ENCODE peak calls at places on chromosome 17, in seven cellular contexts. D is tibial nerve, M is choroid plexus epithelial cell, B is suprapubic skin, K is HL-60, L is brain microvascular endothelial cell, N is SJSA1. A is an unnamed sample.

GRCh38 chr17:2706911-2707510 is 4.6 kb downstream of the CLUH start:
- DNase-seq in D (no peak), M (no peak), B (no peak), K (no peak), L (no peak), N (no peak), A (no peak)

GRCh38 chr17:73546770-73547345 is 97.4 kb downstream of the SDK2 start:
- DNase-seq in D (no peak), M (peak), B (no peak), K (peak), L (no peak), N (no peak), A (no peak)

GRCh38 chr17:16434662-16435061 is 19.3 kb downstream of the TRPV2 start:
- DNase-seq in D (no peak), M (no peak), B (no peak), K (no peak), L (no peak), N (no peak), A (no peak)

GRCh38 chr17:78883533-78884131 is 19.4 kb downstream of the CEP295NL start:
- DNase-seq in D (peak), M (peak), B (peak), K (peak), L (peak), N (peak), A (peak)

GRCh38 chr17:17855976-17856375 is 19.2 kb upstream of the SREBF1 start:
- DNase-seq in D (no peak), M (no peak), B (no peak), K (no peak), L (no peak), N (no peak), A (no peak)

GRCh38 chr17:10739341-10739905 is 9.6 kb upstream of the TMEM220 start:
- DNase-seq in D (no peak), M (no peak), B (no peak), K (no peak), L (no peak), N (no peak), A (no peak)

GRCh38 chr17:59007995-59008394 is 98.7 kb downstream of the TRIM37 start:
- DNase-seq in D (no peak), M (no peak), B (no peak), K (no peak), L (no peak), N (no peak), A (no peak)

GRCh38 chr17:60887607-60888028 is 210.0 kb downstream of the BCAS3 start:
- DNase-seq in D (no peak), M (no peak), B (no peak), K (no peak), L (no peak), N (no peak), A (no peak)

GRCh38 chr17:42518755-42519545 is 17.1 kb upstream of the NAGLU start:
- DNase-seq in D (no peak), M (peak), B (no peak), K (no peak), L (peak), N (peak), A (no peak)

GRCh38 chr17:752620-753219 is 656 bp upstream of the GEMIN4 start:
- DNase-seq in D (peak), M (peak), B (peak), K (no peak), L (peak), N (peak), A (no peak)

GRCh38 chr17:37506678-37507077 is 17.0 kb downstream of the DUSP14 start:
- DNase-seq in D (no peak), M (peak), B (no peak), K (peak), L (peak), N (no peak), A (no peak)

GRCh38 chr17:9364837-9365430 is 210.7 kb downstream of the STX8 start:
- DNase-seq in D (no peak), M (no peak), B (no peak), K (no peak), L (no peak), N (peak), A (no peak)

GRCh38 chr17:69640073-69640472 is 225.6 kb downstream of the MAP2K6 start:
- DNase-seq in D (no peak), M (no peak), B (no peak), K (no peak), L (no peak), N (no peak), A (no peak)

GRCh38 chr17:70138309-70138865 is 30.9 kb upstream of the KCNJ2 start:
- DNase-seq in D (no peak), M (no peak), B (no peak), K (no peak), L (no peak), N (no peak), A (no peak)

GRCh38 chr17:17235212-17236174 is 1.5 kb downstream of the FLCN start:
- DNase-seq in D (no peak), M (peak), B (no peak), K (no peak), L (peak), N (no peak), A (no peak)

GRCh38 chr17:41907185-41907556 is 11.6 kb downstream of the ACLY start:
- DNase-seq in D (no peak), M (peak), B (no peak), K (no peak), L (peak), N (peak), A (peak)

GRCh38 chr17:65848751-65849150 is 287.3 kb upstream of the AXIN2 start:
- DNase-seq in D (no peak), M (no peak), B (no peak), K (no peak), L (no peak), N (no peak), A (no peak)

GRCh38 chr17:39531252-39531651 is 70.0 kb downstream of the CDK12 start:
- DNase-seq in D (no peak), M (no peak), B (no peak), K (no peak), L (no peak), N (no peak), A (no peak)

GRCh38 chr17:1949754-1950153 is 75.4 kb downstream of the RTN4RL1 start:
- DNase-seq in D (no peak), M (no peak), B (no peak), K (no peak), L (no peak), N (no peak), A (no peak)

GRCh38 chr17:42456223-42457106 is 2.2 kb upstream of the ATP6V0A1 start:
- DNase-seq in D (no peak), M (peak), B (no peak), K (peak), L (no peak), N (no peak), A (peak)

GRCh38 chr17:78852709-78853111 is 12.1 kb upstream of the USP36 start:
- DNase-seq in D (no peak), M (no peak), B (no peak), K (no peak), L (no peak), N (no peak), A (no peak)

GRCh38 chr17:152860-153420 is 15.6 kb downstream of the SCGB1C2 start:
- DNase-seq in D (no peak), M (no peak), B (peak), K (no peak), L (no peak), N (no peak), A (no peak)

GRCh38 chr17:48997103-48997826 is at the start of gene IGF2BP1:
- DNase-seq in D (no peak), M (peak), B (peak), K (no peak), L (peak), N (peak), A (no peak)

GRCh38 chr17:3970668-3971067 is 6.4 kb upstream of the ATP2A3 start:
- DNase-seq in D (no peak), M (no peak), B (no peak), K (no peak), L (no peak), N (no peak), A (no peak)

GRCh38 chr17:48002208-48002919 is 31.5 kb downstream of the CDK5RAP3 start:
- DNase-seq in D (no peak), M (peak), B (no peak), K (peak), L (peak), N (peak), A (no peak)

GRCh38 chr17:20300399-20301037 is 166.8 kb downstream of the LGALS9B start:
- DNase-seq in D (no peak), M (peak), B (no peak), K (no peak), L (peak), N (peak), A (peak)

GRCh38 chr17:7021993-7022778 is 664 bp upstream of the BCL6B start:
- DNase-seq in D (peak), M (peak), B (peak), K (no peak), L (peak), N (peak), A (no peak)

GRCh38 chr17:2395258-2396170 is 5.3 kb downstream of the MNT start:
- DNase-seq in D (no peak), M (peak), B (no peak), K (no peak), L (peak), N (no peak), A (no peak)

GRCh38 chr17:74987418-74987908 is at the start of gene CDR2L:
- DNase-seq in D (peak), M (peak), B (peak), K (peak), L (peak), N (peak), A (peak)

GRCh38 chr17:40498281-40499084 is 2.9 kb downstream of the TNS4 start:
- DNase-seq in D (no peak), M (no peak), B (no peak), K (no peak), L (no peak), N (no peak), A (no peak)

GRCh38 chr17:50346313-50347086 is 574 bp downstream of the XYLT2 start:
- DNase-seq in D (no peak), M (no peak), B (peak), K (peak), L (no peak), N (peak), A (no peak)

GRCh38 chr17:72697602-72698146 is 394.8 kb downstream of the SLC39A11 start:
- DNase-seq in D (no peak), M (no peak), B (no peak), K (no peak), L (no peak), N (peak), A (no peak)

GRCh38 chr17:73247728-73248127 is 14.0 kb downstream of the CPSF4L start:
- DNase-seq in D (no peak), M (peak), B (no peak), K (no peak), L (no peak), N (no peak), A (no peak)

DNA sequence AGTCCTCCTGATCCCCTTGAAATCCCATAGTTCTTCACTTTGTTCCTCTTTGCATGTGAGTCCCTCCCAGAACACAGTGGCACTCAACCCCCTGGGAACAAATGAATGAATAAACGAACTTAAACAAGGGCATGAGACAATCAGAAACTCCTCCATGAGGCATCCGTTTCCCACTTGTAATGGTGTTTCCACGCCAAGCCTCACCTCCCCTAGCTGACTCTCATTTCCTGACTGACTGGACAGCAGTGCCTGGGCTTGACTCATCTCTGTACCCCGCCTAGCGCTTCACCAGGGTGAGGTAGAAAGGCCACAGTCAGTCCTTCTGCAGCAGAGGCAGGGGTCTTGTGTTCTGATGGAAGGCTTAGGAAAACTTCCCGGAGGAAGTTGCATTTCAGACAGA is 14.2 kb downstream of the KIF1C start:
- DNase-seq in D (no peak), M (peak), B (no peak), K (no peak), L (peak), N (no peak), A (no peak)
- H3K4me3 ChIP-seq in D (no peak), M (no peak), B (no peak), K (no peak), L (no peak), N (no peak), A (no peak)

GRCh38 chr17:56819431-56820145 is 14.1 kb downstream of the C17orf67 start:
- DNase-seq in D (peak), M (peak), B (peak), K (peak), L (peak), N (peak), A (no peak)
- H3K4me3 ChIP-seq in D (no peak), M (no peak), B (no peak), K (no peak), L (no peak), N (no peak), A (no peak)

GRCh38 chr17:77374170-77374936 is 233.6 kb downstream of the SEC14L1 start:
- DNase-seq in D (peak), M (peak), B (peak), K (no peak), L (peak), N (peak), A (no peak)
- H3K4me3 ChIP-seq in D (peak), M (peak), B (peak), K (no peak), L (peak), N (peak), A (peak)

GRCh38 chr17:52390422-52390821 is 231.9 kb upstream of the CA10 start:
- DNase-seq in D (no peak), M (no peak), B (no peak), K (no peak), L (no peak), N (no peak), A (no peak)

GRCh38 chr17:52395308-52395707 is 236.8 kb upstream of the CA10 start:
- DNase-seq in D (no peak), M (no peak), B (no peak), K (no peak), L (no peak), N (no peak), A (no peak)

GRCh38 chr17:52384695-52385094 is 226.2 kb upstream of the CA10 start:
- DNase-seq in D (no peak), M (no peak), B (no peak), K (no peak), L (no peak), N (no peak), A (no peak)

GRCh38 chr17:52388941-52389340 is 230.4 kb upstream of the CA10 start:
- DNase-seq in D (no peak), M (no peak), B (no peak), K (no peak), L (no peak), N (no peak), A (no peak)

DNA sequence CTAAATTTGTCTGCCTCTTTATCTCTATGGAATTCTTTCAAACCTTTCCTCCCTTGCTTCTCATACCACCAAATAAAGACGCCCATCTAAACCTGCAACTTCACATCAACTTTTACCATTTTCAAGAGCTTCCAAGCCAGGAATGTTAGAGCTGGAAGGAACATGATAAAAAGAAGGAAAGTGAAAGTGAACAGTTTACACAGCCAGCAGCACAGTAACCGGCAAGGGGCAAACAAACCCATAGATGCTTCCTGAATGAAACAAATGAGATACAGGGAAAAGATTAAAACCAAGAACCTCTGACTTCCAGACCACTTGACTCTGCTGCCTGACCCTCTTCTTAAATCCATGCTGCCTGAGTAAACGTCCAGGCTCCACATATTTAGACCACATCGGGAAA is 231.1 kb upstream of the CA10 start:
- DNase-seq in D (no peak), M (no peak), B (no peak), K (no peak), L (no peak), N (no peak), A (no peak)
- H3K4me3 ChIP-seq in D (peak), M (no peak), B (no peak), K (no peak), L (no peak), N (no peak), A (no peak)

GRCh38 chr17:82302991-82303943 is 14.1 kb downstream of the CD7 start:
- DNase-seq in D (no peak), M (no peak), B (no peak), K (no peak), L (no peak), N (no peak), A (no peak)
- H3K4me3 ChIP-seq in D (no peak), M (no peak), B (no peak), K (no peak), L (no peak), N (no peak), A (no peak)

GRCh38 chr17:8109669-8110455 is 8.5 kb downstream of the ALOXE3 start:
- DNase-seq in D (no peak), M (no peak), B (no peak), K (no peak), L (no peak), N (peak), A (no peak)
- H3K4me3 ChIP-seq in D (peak), M (no peak), B (peak), K (peak), L (peak), N (no peak), A (peak)

GRCh38 chr17:8294361-8294760 is 839 bp downstream of the SLC25A35 start:
- DNase-seq in D (no peak), M (no peak), B (no peak), K (no peak), L (no peak), N (no peak), A (no peak)

GRCh38 chr17:8289103-8289397 is 580 bp downstream of the RANGRF start:
- DNase-seq in D (peak), M (no peak), B (peak), K (peak), L (peak), N (no peak), A (no peak)

GRCh38 chr17:8294814-8295316 is 335 bp downstream of the SLC25A35 start:
- DNase-seq in D (no peak), M (no peak), B (no peak), K (no peak), L (no peak), N (no peak), A (no peak)

GRCh38 chr17:8290043-8290442 is 1.6 kb downstream of the RANGRF start:
- DNase-seq in D (no peak), M (no peak), B (no peak), K (no peak), L (no peak), N (no peak), A (no peak)

DNA sequence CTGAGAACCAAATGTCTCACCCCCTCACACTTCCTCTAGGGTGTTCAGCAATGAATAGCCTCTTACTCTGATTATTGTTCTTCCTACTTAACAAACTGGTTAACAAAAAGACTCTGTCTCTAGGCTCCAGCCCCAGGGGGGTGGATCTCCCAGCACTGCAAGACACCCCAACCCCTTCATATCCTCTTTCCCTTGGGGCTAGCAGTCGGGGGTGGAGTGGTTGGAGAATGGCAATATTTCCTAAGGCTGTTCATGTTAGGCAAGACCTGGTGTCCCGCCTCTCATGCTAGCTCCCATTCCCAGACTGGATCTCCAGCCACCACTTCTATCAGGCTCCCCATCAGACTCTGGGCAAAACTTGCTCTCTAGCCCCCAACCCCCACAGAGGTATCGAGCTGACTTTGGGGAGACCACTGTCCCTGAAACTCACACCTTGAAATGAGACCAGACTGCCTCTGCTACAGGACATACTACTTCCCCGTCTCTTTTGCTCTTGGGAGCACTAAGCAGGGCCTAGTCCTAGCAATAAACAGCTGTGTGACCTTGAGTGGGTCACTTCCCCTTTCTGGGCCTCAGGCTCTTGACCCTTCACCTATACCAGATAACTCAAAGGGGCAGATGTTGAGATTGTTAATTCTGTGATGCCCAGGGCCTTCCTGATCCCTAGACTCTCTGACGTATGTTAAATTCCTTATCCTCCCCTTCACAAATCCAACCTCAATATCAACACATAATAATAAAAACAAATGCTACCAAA is 2.4 kb downstream of the SLC25A35 start:
- DNase-seq in D (no peak), M (no peak), B (no peak), K (no peak), L (no peak), N (no peak), A (no peak)
- H3K4me3 ChIP-seq in D (no peak), M (no peak), B (no peak), K (no peak), L (no peak), N (no peak), A (no peak)

GRCh38 chr17:77666480-77666879 is 292.0 kb upstream of the TNRC6C start:
- DNase-seq in D (no peak), M (no peak), B (no peak), K (no peak), L (no peak), N (no peak), A (no peak)

GRCh38 chr17:77665833-77666232 is 292.7 kb upstream of the TNRC6C start:
- DNase-seq in D (no peak), M (no peak), B (no peak), K (no peak), L (no peak), N (no peak), A (no peak)

GRCh38 chr17:77668518-77668917 is 290.0 kb upstream of the TNRC6C start:
- DNase-seq in D (no peak), M (no peak), B (no peak), K (no peak), L (no peak), N (no peak), A (no peak)

GRCh38 chr17:77666881-77667395 is 291.6 kb upstream of the TNRC6C start:
- DNase-seq in D (no peak), M (no peak), B (no peak), K (no peak), L (no peak), N (no peak), A (no peak)

GRCh38 chr17:77667478-77667877 is 291.0 kb upstream of the TNRC6C start:
- DNase-seq in D (no peak), M (no peak), B (no peak), K (no peak), L (no peak), N (no peak), A (no peak)
- H3K4me3 ChIP-seq in D (no peak), M (no peak), B (no peak), K (no peak), L (no peak), N (no peak), A (no peak)

GRCh38 chr17:67490471-67490870 is 113.4 kb downstream of the PITPNC1 start:
- DNase-seq in D (no peak), M (no peak), B (no peak), K (no peak), L (peak), N (no peak), A (no peak)

GRCh38 chr17:67491678-67492019 is 114.6 kb downstream of the PITPNC1 start:
- DNase-seq in D (no peak), M (no peak), B (no peak), K (no peak), L (no peak), N (no peak), A (no peak)

GRCh38 chr17:67492251-67492740 is 115.2 kb downstream of the PITPNC1 start:
- DNase-seq in D (no peak), M (no peak), B (no peak), K (no peak), L (no peak), N (no peak), A (no peak)

GRCh38 chr17:67492824-67493490 is 115.9 kb downstream of the PITPNC1 start:
- DNase-seq in D (no peak), M (peak), B (no peak), K (no peak), L (no peak), N (no peak), A (no peak)

GRCh38 chr17:67491009-67491677 is 114.1 kb downstream of the PITPNC1 start:
- DNase-seq in D (peak), M (peak), B (peak), K (peak), L (peak), N (peak), A (peak)
- H3K4me3 ChIP-seq in D (peak), M (peak), B (peak), K (no peak), L (peak), N (no peak), A (peak)

A was measured in AG04449.